ENCODE peak calls at places on chromosomes 4 and X, in nine cellular contexts. One of them, this sample, is unnamed.

GRCh38 chrX:149870840-149871239 is 10.1 kb upstream of the MAGEA8 start:
- DNase-seq in activated T-cell treated with anti-CD3 and anti-CD28 coated beads, Interleukin-2, amount 50 U/mL, for 48 hours: no peak
- DNase-seq in endothelial cell: no peak
- DNase-seq in activated T-helper 2 cell treated with anti-CD3 and anti-CD28 coated beads, Interferon-gamma antibody, Interleukin-2, Interleukin-4, amounts not matched to agents 10 μg/mL and 5 μg/mL and 100 μg/mL, durations not matched to agents 14 hours and 24 hours and 36 hours: no peak
- DNase-seq in amniotic epithelial cell: no peak
- DNase-seq in HFFc6: no peak
- DNase-seq in NAMALWA: no peak
- DNase-seq in non-pigmented ciliary epithelial cell: no peak
- DNase-seq in EH: no peak
- DNase-seq in this sample: no peak

GRCh38 chr4:114257516-114257915 is 278.1 kb upstream of the ARSJ start:
- DNase-seq in endothelial cell: no peak
- DNase-seq in amniotic epithelial cell: no peak
- DNase-seq in HFFc6: peak
- DNase-seq in EH: no peak
- DNase-seq in activated T-cell treated with anti-CD3 and anti-CD28 coated beads, Interleukin-2, amount 50 U/mL, for 48 hours: no peak
- DNase-seq in non-pigmented ciliary epithelial cell: no peak
- DNase-seq in activated T-helper 2 cell treated with anti-CD3 and anti-CD28 coated beads, Interferon-gamma antibody, Interleukin-2, Interleukin-4, amounts not matched to agents 10 μg/mL and 5 μg/mL and 100 μg/mL, durations not matched to agents 14 hours and 24 hours and 36 hours: no peak
- DNase-seq in NAMALWA: no peak
- DNase-seq in this sample: peak

GRCh38 chrX:39895228-39896110 is 202.3 kb downstream of the BCOR start:
- DNase-seq in amniotic epithelial cell: no peak
- DNase-seq in NAMALWA: no peak
- DNase-seq in EH: peak
- DNase-seq in activated T-helper 2 cell treated with anti-CD3 and anti-CD28 coated beads, Interferon-gamma antibody, Interleukin-2, Interleukin-4, amounts not matched to agents 10 μg/mL and 5 μg/mL and 100 μg/mL, durations not matched to agents 14 hours and 24 hours and 36 hours: no peak
- DNase-seq in HFFc6: no peak
- DNase-seq in activated T-cell treated with anti-CD3 and anti-CD28 coated beads, Interleukin-2, amount 50 U/mL, for 48 hours: no peak
- DNase-seq in endothelial cell: no peak
- DNase-seq in non-pigmented ciliary epithelial cell: no peak
- DNase-seq in this sample: no peak

GRCh38 chr4:81736324-81736723 is 264.6 kb upstream of the RASGEF1B start:
- DNase-seq in amniotic epithelial cell: no peak
- DNase-seq in NAMALWA: no peak
- DNase-seq in activated T-helper 2 cell treated with anti-CD3 and anti-CD28 coated beads, Interferon-gamma antibody, Interleukin-2, Interleukin-4, amounts not matched to agents 10 μg/mL and 5 μg/mL and 100 μg/mL, durations not matched to agents 14 hours and 24 hours and 36 hours: no peak
- DNase-seq in HFFc6: no peak
- DNase-seq in activated T-cell treated with anti-CD3 and anti-CD28 coated beads, Interleukin-2, amount 50 U/mL, for 48 hours: no peak
- DNase-seq in non-pigmented ciliary epithelial cell: no peak
- DNase-seq in endothelial cell: no peak
- DNase-seq in EH: no peak
- DNase-seq in this sample: no peak

GRCh38 chr4:177573487-177573886 is 131.2 kb upstream of the AGA start:
- DNase-seq in NAMALWA: no peak
- DNase-seq in amniotic epithelial cell: peak
- DNase-seq in non-pigmented ciliary epithelial cell: peak
- DNase-seq in endothelial cell: no peak
- DNase-seq in EH: peak
- DNase-seq in activated T-cell treated with anti-CD3 and anti-CD28 coated beads, Interleukin-2, amount 50 U/mL, for 48 hours: no peak
- DNase-seq in HFFc6: peak
- DNase-seq in activated T-helper 2 cell treated with anti-CD3 and anti-CD28 coated beads, Interferon-gamma antibody, Interleukin-2, Interleukin-4, amounts not matched to agents 10 μg/mL and 5 μg/mL and 100 μg/mL, durations not matched to agents 14 hours and 24 hours and 36 hours: no peak
- DNase-seq in this sample: peak

GRCh38 chr4:32215277-32215676 is 1495.1 kb downstream of the PCDH7 start:
- DNase-seq in endothelial cell: no peak
- DNase-seq in non-pigmented ciliary epithelial cell: no peak
- DNase-seq in NAMALWA: no peak
- DNase-seq in amniotic epithelial cell: no peak
- DNase-seq in HFFc6: no peak
- DNase-seq in EH: no peak
- DNase-seq in activated T-cell treated with anti-CD3 and anti-CD28 coated beads, Interleukin-2, amount 50 U/mL, for 48 hours: no peak
- DNase-seq in activated T-helper 2 cell treated with anti-CD3 and anti-CD28 coated beads, Interferon-gamma antibody, Interleukin-2, Interleukin-4, amounts not matched to agents 10 μg/mL and 5 μg/mL and 100 μg/mL, durations not matched to agents 14 hours and 24 hours and 36 hours: no peak
- DNase-seq in this sample: no peak

GRCh38 chr4:88818650-88819470 is 121.2 kb upstream of the NAP1L5 start:
- DNase-seq in NAMALWA: peak
- DNase-seq in activated T-helper 2 cell treated with anti-CD3 and anti-CD28 coated beads, Interferon-gamma antibody, Interleukin-2, Interleukin-4, amounts not matched to agents 10 μg/mL and 5 μg/mL and 100 μg/mL, durations not matched to agents 14 hours and 24 hours and 36 hours: no peak
- DNase-seq in activated T-cell treated with anti-CD3 and anti-CD28 coated beads, Interleukin-2, amount 50 U/mL, for 48 hours: peak
- DNase-seq in non-pigmented ciliary epithelial cell: no peak
- DNase-seq in amniotic epithelial cell: peak
- DNase-seq in EH: peak
- DNase-seq in HFFc6: peak
- DNase-seq in endothelial cell: peak
- DNase-seq in this sample: peak

GRCh38 chr4:25973346-25973745 is 59.3 kb downstream of the SMIM20 start:
- DNase-seq in EH: no peak
- DNase-seq in non-pigmented ciliary epithelial cell: no peak
- DNase-seq in HFFc6: no peak
- DNase-seq in NAMALWA: no peak
- DNase-seq in activated T-helper 2 cell treated with anti-CD3 and anti-CD28 coated beads, Interferon-gamma antibody, Interleukin-2, Interleukin-4, amounts not matched to agents 10 μg/mL and 5 μg/mL and 100 μg/mL, durations not matched to agents 14 hours and 24 hours and 36 hours: no peak
- DNase-seq in amniotic epithelial cell: no peak
- DNase-seq in activated T-cell treated with anti-CD3 and anti-CD28 coated beads, Interleukin-2, amount 50 U/mL, for 48 hours: no peak
- DNase-seq in endothelial cell: no peak
- DNase-seq in this sample: no peak

GRCh38 chr4:118154643-118155042 is 120.4 kb downstream of the NDST3 start:
- DNase-seq in activated T-helper 2 cell treated with anti-CD3 and anti-CD28 coated beads, Interferon-gamma antibody, Interleukin-2, Interleukin-4, amounts not matched to agents 10 μg/mL and 5 μg/mL and 100 μg/mL, durations not matched to agents 14 hours and 24 hours and 36 hours: no peak
- DNase-seq in amniotic epithelial cell: peak
- DNase-seq in endothelial cell: no peak
- DNase-seq in non-pigmented ciliary epithelial cell: peak
- DNase-seq in NAMALWA: no peak
- DNase-seq in EH: peak
- DNase-seq in activated T-cell treated with anti-CD3 and anti-CD28 coated beads, Interleukin-2, amount 50 U/mL, for 48 hours: no peak
- DNase-seq in HFFc6: peak
- DNase-seq in this sample: peak

This sample was measured in choroid plexus epithelial cell.